ENCODE peak calls at places on chromosome 9, in nine cellular contexts. N is activated CD4-positive, CD25-positive, alpha-beta regulatory T cell; D is hypothalamus; E is AG08395; Q is AG09309; K is Calu3; M is activated naive CD4-positive, alpha-beta T cell treated with anti-CD3 and anti-CD28 coated beads for 36 hours; H is LoVo; R is activated B cell treated with CpG ODN at 0.5 μM for 24 hours. J is an unnamed sample.

GRCh38 chr9:98975838-98976237 is 32.1 kb downstream of the COL15A1 start:
- DNase-seq in N (no peak), D (no peak), E (no peak), Q (no peak), K (no peak), M (no peak), H (no peak), R (no peak), J (no peak)

GRCh38 chr9:97237311-97237786 is 70.1 kb upstream of the CCDC180 start:
- DNase-seq in N (no peak), D (no peak), E (no peak), Q (no peak), K (no peak), M (no peak), H (no peak), R (no peak), J (no peak)

GRCh38 chr9:109452761-109453160 is 45.3 kb downstream of the PTPN3 start:
- DNase-seq in N (no peak), D (no peak), E (peak), Q (peak), K (no peak), M (no peak), H (no peak), R (no peak), J (no peak)

GRCh38 chr9:71630371-71630770 is 137.9 kb downstream of the CEMIP2 start:
- DNase-seq in N (no peak), D (no peak), E (no peak), Q (no peak), K (no peak), M (no peak), H (no peak), R (no peak), J (no peak)

GRCh38 chr9:134173127-134174072 is 9.0 kb upstream of the RNU6ATAC start:
- DNase-seq in N (no peak), D (no peak), E (no peak), Q (no peak), K (no peak), M (no peak), H (no peak), R (no peak), J (no peak)

GRCh38 chr9:115254217-115254616 is 136.3 kb upstream of the TNC start:
- DNase-seq in N (no peak), D (no peak), E (no peak), Q (no peak), K (no peak), M (no peak), H (no peak), R (no peak), J (no peak)

GRCh38 chr9:2655411-2655901 is 33.9 kb downstream of the VLDLR start:
- DNase-seq in N (no peak), D (no peak), E (peak), Q (peak), K (no peak), M (peak), H (no peak), R (no peak), J (no peak)

GRCh38 chr9:135501261-135502167 is 1.0 kb downstream of the MRPS2 start:
- DNase-seq in N (peak), D (no peak), E (peak), Q (no peak), K (no peak), M (peak), H (peak), R (no peak), J (no peak)

GRCh38 chr9:132474253-132474652 is 64.2 kb downstream of the CFAP77 start:
- DNase-seq in N (no peak), D (no peak), E (no peak), Q (no peak), K (no peak), M (no peak), H (no peak), R (no peak), J (no peak)

GRCh38 chr9:89686134-89686533 is 81.3 kb downstream of the GADD45G start:
- DNase-seq in N (no peak), D (no peak), E (no peak), Q (no peak), K (no peak), M (no peak), H (peak), R (no peak), J (peak)

GRCh38 chr9:137310190-137311052 is 8.3 kb upstream of the NRARP start:
- DNase-seq in N (no peak), D (no peak), E (no peak), Q (no peak), K (peak), M (no peak), H (no peak), R (no peak), J (no peak)

GRCh38 chr9:113587471-113588031 is 124.0 kb downstream of the RGS3 start:
- DNase-seq in N (no peak), D (no peak), E (no peak), Q (no peak), K (no peak), M (peak), H (no peak), R (no peak), J (no peak)

GRCh38 chr9:95999390-95999789 is 123.9 kb downstream of the ERCC6L2 start:
- DNase-seq in N (no peak), D (no peak), E (no peak), Q (no peak), K (no peak), M (no peak), H (no peak), R (no peak), J (no peak)

GRCh38 chr9:88313364-88314220 is 74.7 kb upstream of the SPIN1 start:
- DNase-seq in N (peak), D (no peak), E (no peak), Q (no peak), K (no peak), M (peak), H (no peak), R (no peak), J (no peak)